ENCODE peak calls at places on chromosome 22, in nine cellular contexts. R is chondrocyte, F is ovary, D is GM20000, I is lower leg skin, Y is tibial nerve, L is Calu3, P is GM12878, O is type B pancreatic cell. B is an unnamed sample.

GRCh38 chr22:16959345-16959930 is 48.6 kb downstream of the GAB4 start:
- DNase-seq in Y (no peak), I (peak; percentile 45), R (peak; percentile 43), P (no peak), D (peak; percentile 3), O (no peak), F (no peak), L (no peak), B (no peak)

GRCh38 chr22:24703101-24703500 is 71.4 kb downstream of the PIWIL3 start:
- DNase-seq in P (no peak), I (no peak), R (no peak), L (no peak), O (no peak), F (peak; percentile 64), Y (no peak), D (no peak), B (no peak)

GRCh38 chr22:22214819-22215329 is 29.7 kb upstream of the VPREB1 start:
- DNase-seq in R (no peak), F (no peak), L (no peak), P (no peak), D (no peak), Y (no peak), O (no peak), I (no peak), B (no peak)

GRCh38 chr22:41197808-41198585 is 7.1 kb upstream of the L3MBTL2 start:
- DNase-seq in Y (no peak), O (no peak), F (peak; percentile 38), I (no peak), D (no peak), P (no peak), R (no peak), L (peak; percentile 66), B (no peak)

GRCh38 chr22:29480512-29481264 is 670 bp downstream of the NEFH start:
- DNase-seq in Y (no peak), P (peak; percentile 11), F (peak; percentile 84), L (no peak), O (no peak), D (no peak), I (no peak), R (no peak), B (no peak)

GRCh38 chr22:27768027-27768640 is 33.4 kb downstream of the MN1 start:
- DNase-seq in O (no peak), P (no peak), Y (no peak), F (no peak), D (no peak), L (no peak), R (no peak), I (no peak), B (no peak)

GRCh38 chr22:29070490-29070889 is 2.3 kb upstream of the KREMEN1 start:
- DNase-seq in P (no peak), F (no peak), O (no peak), Y (no peak), R (no peak), D (no peak), L (no peak), I (peak; percentile 63), B (no peak)

GRCh38 chr22:26546282-26546681 is 34.0 kb upstream of the TFIP11 start:
- DNase-seq in F (no peak), D (no peak), I (no peak), L (no peak), Y (no peak), O (no peak), P (no peak), R (peak; percentile 54), B (no peak)

GRCh38 chr22:33842421-33843094 is 77.7 kb downstream of the LARGE1 start:
- DNase-seq in L (no peak), D (no peak), F (no peak), P (no peak), O (no peak), R (no peak), I (no peak), Y (no peak), B (no peak)

GRCh38 chr22:32745251-32745995 is 56.1 kb upstream of the TIMP3 start:
- DNase-seq in F (no peak), L (peak; percentile 71), Y (peak; percentile 38), I (peak; percentile 89), O (no peak), P (no peak), R (no peak), D (no peak), B (no peak)

GRCh38 chr22:35838849-35839646 is 121.4 kb downstream of the APOL5 start:
- DNase-seq in Y (peak; percentile 57), L (peak; percentile 27), D (no peak), P (no peak), I (no peak), R (no peak), O (no peak), F (peak; percentile 54), B (no peak)

GRCh38 chr22:41009222-41009948 is 58.2 kb downstream of the RBX1 start:
- DNase-seq in P (no peak), D (no peak), F (no peak), I (no peak), L (no peak), R (no peak), O (no peak), Y (no peak), B (no peak)

GRCh38 chr22:35663371-35663770 is 15.1 kb downstream of the APOL6 start:
- DNase-seq in P (no peak), D (no peak), Y (no peak), R (no peak), I (no peak), L (no peak), O (no peak), F (no peak), B (no peak)

GRCh38 chr22:43203471-43203981 is 16.6 kb upstream of the TTLL12 start:
- DNase-seq in P (no peak), D (no peak), Y (no peak), F (peak; percentile 60), R (peak; percentile 78), I (no peak), O (no peak), L (no peak), B (no peak)

GRCh38 chr22:47474895-47475294 is 712.4 kb downstream of the TBC1D22A start:
- DNase-seq in I (no peak), R (no peak), L (no peak), D (no peak), O (no peak), F (no peak), P (no peak), Y (peak; percentile 22), B (no peak)

GRCh38 chr22:42388130-42388797 is 43.9 kb downstream of the NFAM1 start:
- DNase-seq in L (no peak), F (no peak), I (no peak), D (no peak), R (no peak), O (no peak), Y (no peak), P (no peak), B (no peak)

GRCh38 chr22:31947296-31947695 is 3.0 kb downstream of the YWHAH start:
- DNase-seq in O (no peak), F (no peak), R (no peak), Y (peak; percentile 49), P (no peak), D (peak; percentile 63), I (no peak), L (no peak), B (no peak)

GRCh38 chr22:30602049-30602448 is 4.9 kb upstream of the TCN2 start:
- DNase-seq in R (no peak), O (no peak), Y (no peak), I (no peak), L (peak; percentile 31), F (no peak), D (no peak), P (no peak), B (no peak)
- TF ChIP-seq CTCF in R (peak; percentile 74), O (peak; percentile 58), Y (no peak), I (no peak), L (peak; percentile 63), F (no peak), D (peak; percentile 21), P (peak; percentile 51), B (no peak)

GRCh38 chr22:44360686-44361381 is 48.1 kb upstream of the SHISAL1 start:
- DNase-seq in I (peak; percentile 92), O (no peak), Y (no peak), P (no peak), R (peak; percentile 95), D (no peak), L (peak; percentile 72), F (peak; percentile 74), B (no peak)
- TF ChIP-seq CTCF in I (no peak), O (peak; percentile 45), Y (no peak), P (no peak), R (peak; percentile 67), D (no peak), L (no peak), F (no peak), B (no peak)

GRCh38 chr22:39125622-39126021 is 26.9 kb downstream of the CBX7 start:
- DNase-seq in R (no peak), I (no peak), P (no peak), O (no peak), F (no peak), L (no peak), Y (no peak), D (no peak), B (no peak)
- TF ChIP-seq CTCF in R (no peak), I (no peak), P (no peak), O (no peak), F (no peak), L (no peak), Y (no peak), D (no peak), B (no peak)

GRCh38 chr22:50626856-50627451 is 998 bp downstream of the ARSA start:
- DNase-seq in D (no peak), O (peak; percentile 69), L (no peak), Y (no peak), P (no peak), F (peak; percentile 56), R (no peak), I (no peak), B (no peak)

GRCh38 chr22:50627452-50627913 is 469 bp downstream of the ARSA start:
- DNase-seq in Y (no peak), D (peak; percentile 21), P (no peak), L (peak; percentile 32), I (no peak), O (no peak), R (no peak), F (no peak), B (no peak)

GRCh38 chr22:50628543-50629134 is 687 bp upstream of the ARSA start:
- DNase-seq in R (no peak), O (no peak), Y (no peak), L (no peak), P (no peak), D (no peak), F (no peak), I (no peak), B (no peak)

GRCh38 chr22:50626314-50626855 is 1.6 kb downstream of the ARSA start:
- DNase-seq in O (no peak), F (no peak), R (no peak), I (no peak), D (no peak), Y (no peak), L (no peak), P (no peak), B (no peak)

DNA sequence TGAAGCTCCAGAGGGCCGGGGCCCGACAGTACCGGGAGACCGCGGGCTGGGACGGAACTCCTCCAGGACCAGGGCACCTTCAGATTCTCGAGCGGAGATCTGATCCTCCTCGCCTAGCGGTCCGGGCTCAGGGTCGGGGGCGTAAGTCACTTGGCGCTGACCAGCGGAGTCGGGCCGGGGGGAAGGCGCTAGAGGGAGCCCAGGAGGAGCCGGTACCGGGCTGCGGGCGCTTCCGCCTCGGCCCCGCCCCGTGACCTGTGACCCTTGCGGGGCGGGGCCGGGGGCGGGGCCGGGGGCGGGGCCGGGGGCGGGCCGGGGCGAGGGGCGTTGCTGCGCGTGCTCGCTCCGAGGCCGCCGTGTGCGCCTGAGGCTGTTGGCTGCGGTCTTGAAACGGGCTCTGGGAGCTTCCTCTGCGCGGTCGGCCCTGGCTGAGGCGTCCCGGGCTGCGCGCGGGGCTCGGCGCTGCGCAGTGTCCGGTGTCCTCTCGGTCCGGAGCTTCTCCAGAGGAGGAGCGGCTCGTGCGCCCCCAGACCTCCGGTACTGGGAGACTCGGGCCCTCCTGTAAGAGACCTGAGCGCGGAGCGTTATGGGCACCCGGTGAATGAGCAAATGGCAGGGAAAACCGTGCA is at the start of gene ARSA:
- DNase-seq in P (peak; percentile 11), Y (peak; percentile 61), F (peak; percentile 87), L (peak; percentile 71), R (no peak), I (peak; percentile 94), D (peak; percentile 94), O (peak; percentile 79), B (peak; percentile 78)
- TF ChIP-seq CTCF in P (peak; percentile 24), Y (peak; percentile 51), F (no peak), L (peak; percentile 26), R (peak; percentile 70), I (no peak), D (peak; percentile 15), O (peak; percentile 39), B (no peak)